ENCODE peak calls at places on chromosomes 5 and 9, in ten cellular contexts. L is stimulated activated CD4-positive, alpha-beta T cell treated with anti-CD3 and anti-CD28 coated beads, Interleukin-4, amount 100 ng/mL, for 24 hours; M is endothelial cell; I is A673; T is NCI-H460; J is pancreas; Q is heart right ventricle; R is NT2/D1; X is GM13976; Y is psoas muscle. Z is an unnamed sample.

GRCh38 chr5:10354048-10354872 is 765 bp downstream of the MARCHF6 start:
- DNase-seq in I (peak; percentile 53), X (peak; percentile 49), J (peak; percentile 52), M (peak; percentile 68), L (peak; percentile 57), Q (no peak), Y (no peak), T (no peak), R (no peak), Z (no peak)

GRCh38 chr5:67395790-67396418 is 199.3 kb upstream of the CD180 start:
- DNase-seq in M (no peak), L (no peak), X (no peak), Q (no peak), R (no peak), J (no peak), T (no peak), I (peak; percentile 39), Y (no peak), Z (no peak)

GRCh38 chr5:159459951-159460538 is 129.8 kb upstream of the IL12B start:
- DNase-seq in L (no peak), T (no peak), X (no peak), J (no peak), Q (no peak), M (no peak), I (peak; percentile 65), Y (no peak), R (no peak), Z (no peak)

GRCh38 chr9:25396828-25397227 is 281.4 kb downstream of the TUSC1 start:
- DNase-seq in Y (no peak), M (no peak), R (peak; percentile 39), Q (no peak), J (no peak), L (no peak), X (no peak), I (no peak), T (no peak), Z (no peak)

GRCh38 chr9:122941560-122942234 is 877 bp downstream of the RABGAP1 start:
- DNase-seq in X (peak; percentile 25), I (no peak), M (peak; percentile 9), R (no peak), Q (no peak), J (no peak), Y (no peak), L (no peak), T (peak; percentile 7), Z (peak; percentile 42)

GRCh38 chr5:61933787-61934626 is 372.0 kb upstream of the KIF2A start:
- DNase-seq in M (peak; percentile 74), T (peak; percentile 62), Y (no peak), R (peak; percentile 56), L (no peak), X (peak; percentile 45), J (peak; percentile 88), I (peak; percentile 83), Q (peak; percentile 8), Z (peak; percentile 1)

GRCh38 chr9:26656003-26656940 is 236.3 kb downstream of the CAAP1 start:
- DNase-seq in X (no peak), R (peak; percentile 44), I (peak; percentile 24), J (no peak), Q (no peak), M (peak; percentile 12), L (no peak), Y (no peak), T (peak; percentile 29), Z (no peak)

GRCh38 chr9:21295992-21296391 is 9.1 kb downstream of the IFNA5 start:
- DNase-seq in R (no peak), Y (no peak), T (no peak), L (no peak), Q (no peak), J (no peak), I (no peak), M (no peak), X (no peak), Z (no peak)

GRCh38 chr9:90445391-90445790 is 197.2 kb downstream of the DIRAS2 start:
- DNase-seq in Y (no peak), M (no peak), X (no peak), T (no peak), R (no peak), J (no peak), Q (no peak), L (no peak), I (no peak), Z (no peak)

GRCh38 chr9:21682981-21683380 is 119.5 kb upstream of the MTAP start:
- DNase-seq in I (peak; percentile 0), R (no peak), J (no peak), Q (no peak), Y (no peak), T (no peak), X (no peak), L (no peak), M (no peak), Z (no peak)

GRCh38 chr5:160262151-160262550 is 32.8 kb downstream of the FABP6 start:
- DNase-seq in X (no peak), I (peak; percentile 61), Q (no peak), T (no peak), R (no peak), M (no peak), L (no peak), Y (no peak), J (no peak), Z (no peak)

GRCh38 chr5:6843821-6844220 is 130.6 kb downstream of the TENT4A start:
- DNase-seq in X (no peak), Y (no peak), T (no peak), M (no peak), Q (no peak), I (no peak), R (no peak), J (no peak), L (no peak), Z (no peak)

GRCh38 chr5:149060325-149060724 is 2.5 kb downstream of the SH3TC2 start:
- DNase-seq in R (no peak), M (no peak), Y (no peak), I (peak; percentile 42), Q (peak; percentile 70), L (no peak), X (no peak), J (no peak), T (no peak), Z (no peak)

GRCh38 chr5:116157902-116158301 is 73.1 kb downstream of the COMMD10 start:
- DNase-seq in I (no peak), M (no peak), Y (no peak), X (no peak), L (no peak), T (no peak), J (no peak), Q (no peak), R (no peak), Z (no peak)

GRCh38 chr5:126373621-126374416 is 49.4 kb upstream of the GRAMD2B start:
- DNase-seq in T (no peak), M (no peak), I (no peak), L (no peak), Y (no peak), Q (no peak), X (no peak), R (no peak), J (no peak), Z (no peak)

GRCh38 chr9:105333076-105333475 is 88.6 kb downstream of the SLC44A1 start:
- DNase-seq in Y (no peak), L (no peak), X (no peak), J (no peak), I (no peak), Q (no peak), R (no peak), T (no peak), M (no peak), Z (no peak)

GRCh38 chr5:173318338-173318737 is 9.9 kb downstream of the STC2 start:
- DNase-seq in J (no peak), Q (no peak), R (no peak), M (no peak), X (no peak), T (no peak), I (no peak), Y (no peak), L (no peak), Z (no peak)

GRCh38 chr5:9557696-9558095 is 11.8 kb upstream of the SEMA5A start:
- DNase-seq in T (no peak), J (no peak), M (no peak), L (no peak), X (no peak), Q (no peak), Y (no peak), R (no peak), I (no peak), Z (peak; percentile 23)

GRCh38 chr9:121725008-121725795 is 73.8 kb downstream of the DAB2IP start:
- DNase-seq in T (no peak), I (peak; percentile 28), X (no peak), Q (peak; percentile 99), Y (peak; percentile 98), R (no peak), J (peak; percentile 92), M (no peak), L (no peak), Z (peak; percentile 98)

GRCh38 chr5:138369249-138369648 is 16.8 kb downstream of the KDM3B start:
- DNase-seq in T (no peak), X (no peak), I (no peak), Q (no peak), R (no peak), M (no peak), L (no peak), Y (no peak), J (no peak), Z (no peak)

GRCh38 chr9:124180557-124180956 is 77.2 kb upstream of the NEK6 start:
- DNase-seq in J (peak; percentile 20), Y (no peak), R (no peak), M (no peak), T (no peak), I (peak; percentile 32), Q (peak; percentile 17), L (no peak), X (no peak), Z (peak; percentile 16)

GRCh38 chr9:130234340-130235260 is 31.0 kb upstream of the HMCN2 start:
- DNase-seq in L (no peak), T (no peak), Q (no peak), J (no peak), R (no peak), X (no peak), M (no peak), Y (peak; percentile 51), I (no peak), Z (no peak)

GRCh38 chr9:88814521-88815101 is 176.7 kb upstream of the S1PR3 start:
- DNase-seq in Y (no peak), J (no peak), L (no peak), I (peak; percentile 60), R (no peak), X (no peak), T (no peak), Q (peak; percentile 77), M (no peak), Z (peak; percentile 43)

GRCh38 chr9:27629425-27629824 is 56.1 kb upstream of the C9orf72 start:
- DNase-seq in X (no peak), Q (no peak), R (no peak), I (no peak), Y (no peak), M (no peak), L (no peak), J (no peak), T (no peak), Z (no peak)

GRCh38 chr9:16718952-16719351 is 151.5 kb downstream of the BNC2 start:
- DNase-seq in M (no peak), I (no peak), X (no peak), T (no peak), Y (peak; percentile 41), R (no peak), Q (no peak), J (no peak), L (no peak), Z (no peak)

GRCh38 chr9:105475302-105475701 is 27.5 kb downstream of the FSD1L start:
- DNase-seq in Q (no peak), I (peak; percentile 20), M (no peak), Y (no peak), T (peak; percentile 13), X (no peak), R (no peak), L (no peak), J (no peak), Z (no peak)

GRCh38 chr9:88535226-88535931 is 401 bp downstream of the NXNL2 start:
- DNase-seq in R (no peak), L (no peak), T (no peak), Q (no peak), I (no peak), M (peak; percentile 29), Y (no peak), J (no peak), X (peak; percentile 36), Z (no peak)

GRCh38 chr9:133731876-133732321 is 6.3 kb downstream of the SARDH start:
- DNase-seq in J (peak; percentile 89), R (no peak), X (no peak), T (peak; percentile 33), Y (peak; percentile 65), I (peak; percentile 84), L (no peak), Q (no peak), M (no peak), Z (no peak)